ENCODE peak calls at places on chromosomes 16 and 17, in eight cellular contexts. One of them, this sample, is unnamed.

GRCh38 chr16:62256406-62256805 is 220.2 kb upstream of the CDH8 start:
- DNase-seq in LNCaP clone FGC: no peak
- DNase-seq in A549: no peak
- DNase-seq in islet precursor cell: peak; percentile 53
- DNase-seq in PC-3: no peak
- DNase-seq in stimulated activated CD8-positive, alpha-beta memory T cell treated with anti-CD3 and anti-CD28 coated beads, Interleukin-15, amount 100 ng/mL, for 24 hours: no peak
- DNase-seq in NCI-H2081: no peak
- DNase-seq in NCI-H1092 treated with DMSO at 0.1 percent for 48 hours: peak; percentile 7
- DNase-seq in this sample: no peak

GRCh38 chr17:62679866-62680377 is 52.5 kb downstream of the MRC2 start:
- DNase-seq in LNCaP clone FGC: no peak
- DNase-seq in A549: no peak
- DNase-seq in islet precursor cell: no peak
- DNase-seq in PC-3: no peak
- DNase-seq in stimulated activated CD8-positive, alpha-beta memory T cell treated with anti-CD3 and anti-CD28 coated beads, Interleukin-15, amount 100 ng/mL, for 24 hours: no peak
- DNase-seq in NCI-H2081: no peak
- DNase-seq in NCI-H1092 treated with DMSO at 0.1 percent for 48 hours: no peak
- DNase-seq in this sample: no peak

GRCh38 chr16:24771132-24771778 is 41.8 kb downstream of the TNRC6A start:
- DNase-seq in LNCaP clone FGC: no peak
- DNase-seq in A549: no peak
- DNase-seq in islet precursor cell: no peak
- DNase-seq in PC-3: peak; percentile 20
- DNase-seq in stimulated activated CD8-positive, alpha-beta memory T cell treated with anti-CD3 and anti-CD28 coated beads, Interleukin-15, amount 100 ng/mL, for 24 hours: no peak
- DNase-seq in NCI-H2081: no peak
- DNase-seq in NCI-H1092 treated with DMSO at 0.1 percent for 48 hours: no peak
- DNase-seq in this sample: no peak

GRCh38 chr17:73316919-73317505 is 5.2 kb upstream of the CDC42EP4 start:
- DNase-seq in LNCaP clone FGC: no peak
- DNase-seq in A549: no peak
- DNase-seq in islet precursor cell: no peak
- DNase-seq in PC-3: no peak
- DNase-seq in stimulated activated CD8-positive, alpha-beta memory T cell treated with anti-CD3 and anti-CD28 coated beads, Interleukin-15, amount 100 ng/mL, for 24 hours: no peak
- DNase-seq in NCI-H2081: no peak
- DNase-seq in NCI-H1092 treated with DMSO at 0.1 percent for 48 hours: no peak
- DNase-seq in this sample: no peak

GRCh38 chr17:1998426-1998784 is 26.7 kb downstream of the RTN4RL1 start:
- DNase-seq in LNCaP clone FGC: no peak
- DNase-seq in A549: no peak
- DNase-seq in islet precursor cell: peak; percentile 62
- DNase-seq in PC-3: peak; percentile 29
- DNase-seq in stimulated activated CD8-positive, alpha-beta memory T cell treated with anti-CD3 and anti-CD28 coated beads, Interleukin-15, amount 100 ng/mL, for 24 hours: no peak
- DNase-seq in NCI-H2081: no peak
- DNase-seq in NCI-H1092 treated with DMSO at 0.1 percent for 48 hours: no peak
- DNase-seq in this sample: no peak

GRCh38 chr17:19237389-19238166 is 412 bp downstream of the EPN2 start:
- DNase-seq in LNCaP clone FGC: no peak
- DNase-seq in A549: peak; percentile 49
- DNase-seq in islet precursor cell: peak; percentile 68
- DNase-seq in PC-3: no peak
- DNase-seq in stimulated activated CD8-positive, alpha-beta memory T cell treated with anti-CD3 and anti-CD28 coated beads, Interleukin-15, amount 100 ng/mL, for 24 hours: peak; percentile 7
- DNase-seq in NCI-H2081: no peak
- DNase-seq in NCI-H1092 treated with DMSO at 0.1 percent for 48 hours: no peak
- DNase-seq in this sample: no peak

GRCh38 chr16:67672739-67673662 is 6.4 kb downstream of the C16orf86 start:
- DNase-seq in LNCaP clone FGC: no peak
- DNase-seq in A549: peak; percentile 84
- DNase-seq in islet precursor cell: peak; percentile 85
- DNase-seq in PC-3: peak; percentile 59
- DNase-seq in stimulated activated CD8-positive, alpha-beta memory T cell treated with anti-CD3 and anti-CD28 coated beads, Interleukin-15, amount 100 ng/mL, for 24 hours: no peak
- DNase-seq in NCI-H2081: peak; percentile 31
- DNase-seq in NCI-H1092 treated with DMSO at 0.1 percent for 48 hours: peak; percentile 47
- DNase-seq in this sample: peak; percentile 58

GRCh38 chr16:84822990-84823389 is 3.2 kb downstream of the CRISPLD2 start:
- DNase-seq in LNCaP clone FGC: no peak
- DNase-seq in A549: no peak
- DNase-seq in islet precursor cell: no peak
- DNase-seq in PC-3: no peak
- DNase-seq in stimulated activated CD8-positive, alpha-beta memory T cell treated with anti-CD3 and anti-CD28 coated beads, Interleukin-15, amount 100 ng/mL, for 24 hours: no peak
- DNase-seq in NCI-H2081: no peak
- DNase-seq in NCI-H1092 treated with DMSO at 0.1 percent for 48 hours: no peak
- DNase-seq in this sample: no peak

GRCh38 chr16:57167951-57168350 is 17.9 kb downstream of the PSME3IP1 start:
- DNase-seq in LNCaP clone FGC: no peak
- DNase-seq in A549: no peak
- DNase-seq in islet precursor cell: no peak
- DNase-seq in PC-3: peak; percentile 57
- DNase-seq in stimulated activated CD8-positive, alpha-beta memory T cell treated with anti-CD3 and anti-CD28 coated beads, Interleukin-15, amount 100 ng/mL, for 24 hours: no peak
- DNase-seq in NCI-H2081: peak; percentile 18
- DNase-seq in NCI-H1092 treated with DMSO at 0.1 percent for 48 hours: peak; percentile 19
- DNase-seq in this sample: no peak

GRCh38 chr16:50743575-50744225 is 1.8 kb downstream of the CYLD start:
- DNase-seq in LNCaP clone FGC: no peak
- DNase-seq in A549: no peak
- DNase-seq in islet precursor cell: no peak
- DNase-seq in PC-3: no peak
- DNase-seq in stimulated activated CD8-positive, alpha-beta memory T cell treated with anti-CD3 and anti-CD28 coated beads, Interleukin-15, amount 100 ng/mL, for 24 hours: no peak
- DNase-seq in NCI-H2081: no peak
- DNase-seq in NCI-H1092 treated with DMSO at 0.1 percent for 48 hours: no peak
- DNase-seq in this sample: no peak

GRCh38 chr17:42682400-42683384 is at the start of gene CNTNAP1:
- DNase-seq in LNCaP clone FGC: no peak
- DNase-seq in A549: peak; percentile 77
- DNase-seq in islet precursor cell: peak; percentile 87
- DNase-seq in PC-3: peak; percentile 47
- DNase-seq in stimulated activated CD8-positive, alpha-beta memory T cell treated with anti-CD3 and anti-CD28 coated beads, Interleukin-15, amount 100 ng/mL, for 24 hours: no peak
- DNase-seq in NCI-H2081: peak; percentile 77
- DNase-seq in NCI-H1092 treated with DMSO at 0.1 percent for 48 hours: peak; percentile 68
- DNase-seq in this sample: peak; percentile 11

GRCh38 chr16:85717393-85718152 is 28.8 kb upstream of the GINS2 start:
- DNase-seq in LNCaP clone FGC: peak; percentile 42
- DNase-seq in A549: peak; percentile 74
- DNase-seq in islet precursor cell: peak; percentile 78
- DNase-seq in PC-3: peak; percentile 60
- DNase-seq in stimulated activated CD8-positive, alpha-beta memory T cell treated with anti-CD3 and anti-CD28 coated beads, Interleukin-15, amount 100 ng/mL, for 24 hours: no peak
- DNase-seq in NCI-H2081: peak; percentile 62
- DNase-seq in NCI-H1092 treated with DMSO at 0.1 percent for 48 hours: peak; percentile 77
- DNase-seq in this sample: peak; percentile 24

GRCh38 chr17:48429638-48430586 is at the start of gene SKAP1:
- DNase-seq in LNCaP clone FGC: no peak
- DNase-seq in A549: no peak
- DNase-seq in islet precursor cell: no peak
- DNase-seq in PC-3: no peak
- DNase-seq in stimulated activated CD8-positive, alpha-beta memory T cell treated with anti-CD3 and anti-CD28 coated beads, Interleukin-15, amount 100 ng/mL, for 24 hours: peak; percentile 41
- DNase-seq in NCI-H2081: no peak
- DNase-seq in NCI-H1092 treated with DMSO at 0.1 percent for 48 hours: no peak
- DNase-seq in this sample: no peak

GRCh38 chr17:72187544-72187943 is 66.7 kb downstream of the SOX9 start:
- DNase-seq in LNCaP clone FGC: no peak
- DNase-seq in A549: no peak
- DNase-seq in islet precursor cell: no peak
- DNase-seq in PC-3: no peak
- DNase-seq in stimulated activated CD8-positive, alpha-beta memory T cell treated with anti-CD3 and anti-CD28 coated beads, Interleukin-15, amount 100 ng/mL, for 24 hours: no peak
- DNase-seq in NCI-H2081: peak; percentile 80
- DNase-seq in NCI-H1092 treated with DMSO at 0.1 percent for 48 hours: peak; percentile 88
- DNase-seq in this sample: peak; percentile 16

GRCh38 chr16:13793788-13794461 is 126.0 kb upstream of the ERCC4 start:
- DNase-seq in LNCaP clone FGC: no peak
- DNase-seq in A549: no peak
- DNase-seq in islet precursor cell: no peak
- DNase-seq in PC-3: no peak
- DNase-seq in stimulated activated CD8-positive, alpha-beta memory T cell treated with anti-CD3 and anti-CD28 coated beads, Interleukin-15, amount 100 ng/mL, for 24 hours: no peak
- DNase-seq in NCI-H2081: no peak
- DNase-seq in NCI-H1092 treated with DMSO at 0.1 percent for 48 hours: no peak
- DNase-seq in this sample: peak; percentile 45

This sample was measured in substantia nigra.